ENCODE peak calls at places on chromosomes 5 and 9, in ten cellular contexts. N, K, X, T, P, J, Y, O, M and E are unnamed samples.

GRCh38 chr9:133353548-133353947 is 2.7 kb downstream of the SURF1 start:
- DNase-seq in M (no peak), T (no peak), O (no peak), X (no peak), K (no peak), P (no peak), Y (no peak), J (no peak), N (no peak), E (no peak)

GRCh38 chr9:114889802-114890224 is 40.6 kb downstream of the TNFSF8 start:
- DNase-seq in K (no peak), M (no peak), Y (no peak), J (no peak), T (no peak), P (no peak), O (peak), N (no peak), X (no peak), E (no peak)

GRCh38 chr5:180831139-180832080 is 28.8 kb upstream of the MGAT1 start:
- DNase-seq in N (peak), X (peak), O (peak), P (peak), T (peak), K (peak), M (peak), J (peak), Y (peak), E (no peak)

GRCh38 chr5:112848116-112848811 is 12.8 kb upstream of the SRP19 start:
- DNase-seq in M (peak), J (peak), N (peak), O (peak), K (no peak), P (peak), Y (peak), T (peak), X (peak), E (peak)

GRCh38 chr5:158414780-158415179 is 555.8 kb upstream of the CLINT1 start:
- DNase-seq in P (no peak), T (no peak), X (no peak), J (no peak), M (no peak), K (no peak), N (peak), O (peak), Y (no peak), E (no peak)

GRCh38 chr5:32308951-32309350 is 3.8 kb downstream of the MTMR12 start:
- DNase-seq in K (no peak), P (no peak), N (no peak), M (no peak), T (no peak), J (no peak), O (no peak), X (no peak), Y (peak), E (no peak)

GRCh38 chr9:126015446-126015845 is 268.3 kb downstream of the PBX3 start:
- DNase-seq in N (no peak), K (no peak), T (no peak), M (no peak), O (no peak), Y (no peak), J (no peak), X (no peak), P (no peak), E (no peak)

GRCh38 chr5:86507574-86507973 is 110.2 kb upstream of the COX7C start:
- DNase-seq in O (no peak), K (no peak), X (no peak), P (no peak), J (no peak), Y (no peak), M (no peak), N (no peak), T (no peak), E (no peak)

GRCh38 chr5:179317411-179318192 is 27.7 kb downstream of the ADAMTS2 start:
- DNase-seq in K (no peak), J (no peak), Y (no peak), P (no peak), M (no peak), N (no peak), T (no peak), X (no peak), O (no peak), E (no peak)

GRCh38 chr5:124580925-124581821 is 165.3 kb downstream of the ZNF608 start:
- DNase-seq in N (peak), Y (no peak), X (no peak), P (no peak), K (no peak), J (peak), M (no peak), T (no peak), O (no peak), E (no peak)

GRCh38 chr5:145445027-145445426 is 390.1 kb downstream of the PRELID2 start:
- DNase-seq in P (no peak), M (no peak), Y (no peak), T (no peak), X (no peak), N (no peak), O (no peak), J (no peak), K (no peak), E (no peak)

GRCh38 chr5:170749911-170750431 is 33.6 kb upstream of the GABRP start:
- DNase-seq in K (no peak), M (no peak), N (no peak), T (no peak), Y (no peak), P (no peak), X (no peak), J (no peak), O (no peak), E (no peak)

GRCh38 chr5:103582364-103582763 is 19.8 kb upstream of the NUDT12 start:
- DNase-seq in T (peak), P (peak), N (peak), X (peak), J (peak), M (peak), K (no peak), O (peak), Y (no peak), E (peak)

GRCh38 chr5:172758077-172758835 is 12.7 kb downstream of the DUSP1 start:
- DNase-seq in P (no peak), X (no peak), O (peak), N (peak), J (peak), Y (peak), K (no peak), M (no peak), T (no peak), E (no peak)

GRCh38 chr5:179260324-179261070 is 84.8 kb downstream of the ADAMTS2 start:
- DNase-seq in J (no peak), P (no peak), Y (no peak), O (no peak), K (no peak), X (no peak), T (no peak), N (no peak), M (no peak), E (no peak)

GRCh38 chr9:130463141-130463540 is 18.4 kb downstream of the ASS1 start:
- DNase-seq in M (no peak), O (no peak), Y (no peak), T (no peak), X (no peak), N (no peak), P (no peak), K (no peak), J (no peak), E (no peak)

GRCh38 chr5:92599217-92599810 is 981.7 kb downstream of the NR2F1-AS1 start:
- DNase-seq in P (no peak), N (no peak), Y (no peak), J (no peak), O (peak), T (no peak), K (no peak), M (peak), X (no peak), E (no peak)

GRCh38 chr5:15367501-15367900 is 132.5 kb upstream of the FBXL7 start:
- DNase-seq in Y (no peak), X (no peak), P (no peak), M (no peak), O (no peak), N (peak), T (no peak), J (no peak), K (no peak), E (no peak)

GRCh38 chr5:7422262-7422661 is 26.3 kb downstream of the ADCY2 start:
- DNase-seq in K (no peak), M (no peak), X (no peak), T (no peak), N (no peak), P (no peak), Y (no peak), O (no peak), J (no peak), E (no peak)

GRCh38 chr9:117671468-117671867 is 32.7 kb upstream of the TLR4 start:
- DNase-seq in X (no peak), Y (no peak), M (no peak), K (no peak), O (peak), T (no peak), P (no peak), J (no peak), N (peak), E (no peak)

GRCh38 chr9:37873955-37874354 is 30.0 kb downstream of the SLC25A51 start:
- DNase-seq in M (no peak), T (no peak), K (no peak), X (no peak), P (no peak), N (no peak), Y (no peak), J (no peak), O (no peak), E (no peak)

GRCh38 chr5:58127486-58128220 is 332.2 kb downstream of the PLK2 start:
- DNase-seq in P (no peak), K (no peak), J (no peak), M (no peak), T (no peak), N (no peak), Y (no peak), O (no peak), X (no peak), E (no peak)